ENCODE peak calls at places on chromosomes 6 and 20, in five cellular contexts. F is Panc1, M is upper lobe of left lung, C is K562, X is HepG2. U is an unnamed sample. For H3K9me3, the result is how much of the 10 kb centered on the place peaks cover.

GRCh38 chr20:48283470-48284110 is 498.3 kb upstream of the SULF2 start:
- ATAC-seq in F (no peak), M (no peak), C (no peak), X (peak), U (peak)

GRCh38 chr6:82022614-82023102 is 224.9 kb downstream of the IBTK start:
- ATAC-seq in F (no peak), M (peak), C (no peak), X (peak), U (no peak)

GRCh38 chr20:58797371-58798050 is 53.2 kb downstream of the GNAS-AS1 start:
- ATAC-seq in F (no peak), M (no peak), C (no peak), X (no peak), U (no peak)

GRCh38 chr6:51098801-51099200 is 280.1 kb downstream of the TFAP2B start:
- ATAC-seq in F (no peak), M (no peak), C (no peak), X (no peak), U (no peak)

GRCh38 chr6:144364727-144365126 is 79.6 kb downstream of the UTRN start:
- ATAC-seq in F (no peak), M (no peak), C (no peak), X (no peak), U (no peak)

GRCh38 chr6:20319520-20320357 is 81.9 kb upstream of the E2F3 start:
- ATAC-seq in F (no peak), M (peak), C (no peak), X (peak), U (peak)

GRCh38 chr6:81696505-81696904 is 56.0 kb downstream of the TENT5A start:
- ATAC-seq in F (no peak), M (no peak), C (no peak), X (peak), U (no peak)

GRCh38 chr6:38632490-38632889 is 7.2 kb downstream of the BTBD9 start:
- ATAC-seq in F (no peak), M (no peak), C (no peak), X (no peak), U (no peak)

GRCh38 chr6:111114484-111114883 is 27.2 kb downstream of the SLC16A10 start:
- ATAC-seq in F (no peak), M (no peak), C (no peak), X (no peak), U (no peak)

GRCh38 chr6:72968704-72969103 is 256.6 kb downstream of the KHDC1L start:
- ATAC-seq in F (peak), M (no peak), C (no peak), X (no peak), U (no peak)

GRCh38 chr6:12576389-12576788 is 140.2 kb upstream of the PHACTR1 start:
- ATAC-seq in F (no peak), M (no peak), C (no peak), X (no peak), U (no peak)

GRCh38 chr20:45359406-45360148 is 3.4 kb upstream of the SYS1 start:
- ATAC-seq in F (no peak), M (no peak), C (no peak), X (peak), U (no peak)

GRCh38 chr6:158033751-158034702 is 52.4 kb downstream of the SYNJ2 start:
- ATAC-seq in F (no peak), M (no peak), C (no peak), X (peak), U (no peak)
- TF ChIP-seq POLR2AphosphoS5 in F (no peak), M (no peak), C (no peak), X (peak), U (no peak)

GRCh38 chr20:24894488-24894887 is 54.6 kb upstream of the CST7 start:
- ATAC-seq in F (no peak), M (no peak), C (no peak), X (no peak), U (no peak)

GRCh38 chr20:24892931-24893330 is 56.1 kb upstream of the CST7 start:
- ATAC-seq in F (no peak), M (no peak), C (no peak), X (no peak), U (no peak)

GRCh38 chr20:24896984-24897383 is 52.1 kb upstream of the CST7 start:
- ATAC-seq in F (no peak), M (no peak), C (no peak), X (no peak), U (no peak)

GRCh38 chr20:24895898-24896658 is 53.0 kb upstream of the CST7 start:
- ATAC-seq in F (no peak), M (no peak), C (no peak), X (no peak), U (no peak)

DNA sequence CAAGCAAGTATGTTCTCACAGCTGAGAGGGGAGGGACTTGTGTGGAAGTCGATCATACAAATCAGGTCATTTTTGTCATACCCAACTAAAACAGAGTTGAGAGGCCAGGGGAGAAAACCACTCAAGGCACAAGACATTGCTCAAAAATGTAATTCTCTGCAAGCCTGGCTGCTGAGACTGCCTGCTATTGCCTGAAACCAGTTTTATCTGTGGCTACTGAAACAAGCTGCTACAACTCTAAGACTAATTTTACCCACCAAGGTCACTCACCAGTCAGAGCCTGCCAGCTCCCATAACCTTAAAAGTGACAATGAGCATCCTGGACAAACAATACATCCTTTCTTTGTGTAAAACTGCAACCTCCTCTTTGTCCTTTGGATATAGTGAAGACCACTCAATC is 54.1 kb upstream of the CST7 start:
- ATAC-seq in F (no peak), M (no peak), C (no peak), X (no peak), U (no peak)
- H3K9me3 ChIP-seq in F (under half), M (under half), C (under half), X (under half), U (under half)

GRCh38 chr6:33314943-33315752 is 1.3 kb upstream of the TAPBP start:
- ATAC-seq in F (peak), M (no peak), C (peak), X (no peak), U (no peak)
- TF ChIP-seq POLR2AphosphoS5 in F (no peak), M (no peak), C (no peak), X (no peak), U (no peak)

GRCh38 chr20:63966172-63966943 is 3.4 kb downstream of the ZNF512B start:
- ATAC-seq in F (no peak), M (no peak), C (no peak), X (no peak), U (no peak)

GRCh38 chr20:63967330-63968135 is 2.2 kb downstream of the ZNF512B start:
- ATAC-seq in F (no peak), M (no peak), C (no peak), X (no peak), U (no peak)

GRCh38 chr20:63968136-63968927 is 1.4 kb downstream of the ZNF512B start:
- ATAC-seq in F (no peak), M (no peak), C (peak), X (no peak), U (no peak)

GRCh38 chr20:63968928-63969760 is 586 bp downstream of the ZNF512B start:
- ATAC-seq in F (peak), M (no peak), C (no peak), X (peak), U (peak)

GRCh38 chr20:63966944-63967322 is 2.8 kb downstream of the ZNF512B start:
- ATAC-seq in F (no peak), M (no peak), C (no peak), X (no peak), U (no peak)
- H3K9me3 ChIP-seq in F (under half), M (under half), C (under half), X (under half), U (under half)

GRCh38 chr6:89412071-89413005 is at the start of gene RRAGD:
- ATAC-seq in F (peak), M (peak), C (peak), X (peak), U (peak)
- TF ChIP-seq POLR2AphosphoS5 in F (no peak), M (peak), C (no peak), X (no peak), U (no peak)

GRCh38 chr6:39998126-39998525 is 63.9 kb upstream of the MOCS1 start:
- ATAC-seq in F (no peak), M (no peak), C (no peak), X (no peak), U (no peak)
- H3K9me3 ChIP-seq in F (under half), M (under half), C (under half), X (half or more), U (under half)

DNA sequence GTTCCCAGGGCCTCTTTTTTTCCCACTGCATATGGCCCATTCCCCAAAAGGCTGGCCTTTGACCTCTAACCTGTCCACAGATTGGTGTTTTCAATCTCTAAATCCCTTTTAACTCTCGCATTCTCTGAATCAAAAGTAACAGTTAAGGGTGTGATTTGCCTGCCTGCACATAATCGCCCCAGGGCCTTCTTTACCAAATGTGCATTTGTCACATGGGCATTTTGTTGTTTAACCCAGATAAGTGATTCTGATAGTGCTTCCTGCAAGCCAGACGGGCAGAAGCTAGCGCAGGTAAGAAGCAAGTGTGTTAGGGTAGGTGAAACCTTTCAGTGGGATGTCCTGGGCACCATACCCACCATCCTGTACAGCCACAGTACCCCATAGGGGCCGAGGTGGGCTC is 49.4 kb upstream of the PLEKHG1 start:
- ATAC-seq in F (no peak), M (no peak), C (no peak), X (no peak), U (no peak)
- TF ChIP-seq POLR2AphosphoS5 in F (no peak), M (no peak), C (no peak), X (no peak), U (no peak)

U was measured in gastroesophageal sphincter.